ENCODE peak calls at places on chromosomes 5 and 9, in four cellular contexts. E is body of pancreas, A is endothelial cell, B is heart left ventricle. W is an unnamed sample.

GRCh38 chr5:55406292-55406691 is 98.5 kb downstream of the MTREX start:
- DNase-seq in E (no peak), A (no peak), B (no peak), W (no peak)

GRCh38 chr5:112186401-112186990 is 232.6 kb downstream of the EPB41L4A start:
- DNase-seq in E (no peak), A (peak; percentile 24), B (no peak), W (peak; percentile 43)

GRCh38 chr5:16659536-16659935 is 42.7 kb upstream of the RETREG1 start:
- DNase-seq in E (no peak), A (no peak), B (no peak), W (no peak)

GRCh38 chr9:68640421-68641089 is 64.5 kb upstream of the PIP5K1B start:
- DNase-seq in E (no peak), A (no peak), B (no peak), W (no peak)

GRCh38 chr5:107154598-107154997 is 516.1 kb downstream of the EFNA5 start:
- DNase-seq in E (no peak), A (no peak), B (no peak), W (no peak)

GRCh38 chr9:87140142-87140541 is 192.8 kb upstream of the GAS1 start:
- DNase-seq in E (no peak), A (no peak), B (no peak), W (no peak)

GRCh38 chr5:32531885-32532520 is 53.4 kb upstream of the SUB1 start:
- DNase-seq in E (no peak), A (no peak), B (no peak), W (peak; percentile 25)

GRCh38 chr9:34994429-34995287 is 5.1 kb downstream of the DNAJB5 start:
- DNase-seq in E (no peak), A (peak; percentile 57), B (no peak), W (peak; percentile 39)

GRCh38 chr9:13555516-13555915 is 276.0 kb upstream of the MPDZ start:
- DNase-seq in E (no peak), A (no peak), B (no peak), W (no peak)

GRCh38 chr9:38039090-38039906 is 29.7 kb downstream of the SHB start:
- DNase-seq in E (no peak), A (no peak), B (peak; percentile 54), W (no peak)

GRCh38 chr5:58235279-58235678 is 224.6 kb downstream of the PLK2 start:
- DNase-seq in E (peak; percentile 11), A (no peak), B (no peak), W (peak; percentile 25)

GRCh38 chr5:162786234-162786633 is 651.2 kb upstream of the CCNG1 start:
- DNase-seq in E (no peak), A (no peak), B (no peak), W (no peak)

GRCh38 chr5:127754259-127754658 is 51.1 kb downstream of the CCDC192 start:
- DNase-seq in E (peak; percentile 39), A (no peak), B (no peak), W (peak; percentile 25)

GRCh38 chr5:115289104-115289503 is 7.3 kb downstream of the CCDC112 start:
- DNase-seq in E (no peak), A (no peak), B (no peak), W (no peak)

GRCh38 chr5:109946610-109947009 is 256.9 kb downstream of the MAN2A1 start:
- DNase-seq in E (no peak), A (no peak), B (no peak), W (no peak)

GRCh38 chr5:74072646-74073045 is 446.6 kb downstream of the ARHGEF28 start:
- DNase-seq in E (no peak), A (no peak), B (no peak), W (no peak)

GRCh38 chr9:107312651-107313050 is 29.6 kb downstream of the RAD23B start:
- DNase-seq in E (no peak), A (no peak), B (peak; percentile 58), W (no peak)

GRCh38 chr5:132760043-132760420 is 12.8 kb downstream of the CCNI2 start:
- DNase-seq in E (no peak), A (peak; percentile 1), B (no peak), W (no peak)

GRCh38 chr5:89262030-89262429 is 379.0 kb upstream of the MEF2C start:
- DNase-seq in E (no peak), A (no peak), B (no peak), W (no peak)

GRCh38 chr9:109766351-109766750 is 13.6 kb upstream of the PALM2AKAP2 start:
- DNase-seq in E (no peak), A (no peak), B (no peak), W (no peak)

GRCh38 chr9:135103931-135104639 is 16.6 kb downstream of the OLFM1 start:
- DNase-seq in E (no peak), A (no peak), B (peak; percentile 56), W (no peak)

GRCh38 chr5:176675676-176676360 is 28.5 kb downstream of the TSPAN17 start:
- DNase-seq in E (no peak), A (peak; percentile 54), B (peak; percentile 44), W (peak; percentile 68)

GRCh38 chr9:89655990-89656657 is 51.3 kb downstream of the GADD45G start:
- DNase-seq in E (no peak), A (no peak), B (no peak), W (no peak)

GRCh38 chr5:133599044-133599443 is 13.3 kb downstream of the FSTL4 start:
- DNase-seq in E (no peak), A (no peak), B (no peak), W (no peak)

GRCh38 chr5:163379298-163380155 is 57.9 kb upstream of the CCNG1 start:
- DNase-seq in E (peak; percentile 29), A (no peak), B (no peak), W (peak; percentile 54)

GRCh38 chr5:142829821-142830220 is 59.6 kb downstream of the ARHGAP26 start:
- DNase-seq in E (no peak), A (no peak), B (no peak), W (no peak)

GRCh38 chr5:116658830-116659229 is 84.2 kb upstream of the SEMA6A start:
- DNase-seq in E (no peak), A (no peak), B (no peak), W (no peak)

GRCh38 chr5:124560370-124560769 is 186.1 kb downstream of the ZNF608 start:
- DNase-seq in E (no peak), A (no peak), B (no peak), W (no peak)
- TF ChIP-seq CTCF in E (no peak), A (no peak), B (no peak), W (no peak)

GRCh38 chr5:141513627-141514329 is 24.9 kb downstream of the PCDHGC5 start:
- DNase-seq in E (peak; percentile 73), A (peak; percentile 72), B (peak; percentile 84), W (no peak)
- TF ChIP-seq CTCF in E (no peak), A (no peak), B (no peak), W (no peak)

GRCh38 chr5:9617191-9617590 is 13.0 kb downstream of the TAS2R1 start:
- DNase-seq in E (no peak), A (no peak), B (no peak), W (no peak)

GRCh38 chr5:9619331-9620092 is 10.6 kb downstream of the TAS2R1 start:
- DNase-seq in E (no peak), A (no peak), B (no peak), W (no peak)

GRCh38 chr5:9613360-9613759 is 16.8 kb downstream of the TAS2R1 start:
- DNase-seq in E (no peak), A (no peak), B (no peak), W (no peak)

GRCh38 chr5:9621379-9621903 is 8.7 kb downstream of the TAS2R1 start:
- DNase-seq in E (no peak), A (no peak), B (no peak), W (no peak)

GRCh38 chr5:9617739-9618504 is 12.2 kb downstream of the TAS2R1 start:
- DNase-seq in E (no peak), A (no peak), B (no peak), W (no peak)
- TF ChIP-seq CTCF in E (no peak), A (no peak), B (peak; percentile 40), W (no peak)

GRCh38 chr5:179980767-179981166 is 73.1 kb upstream of the TBC1D9B start:
- DNase-seq in E (no peak), A (no peak), B (no peak), W (no peak)

GRCh38 chr5:179986328-179986727 is 78.6 kb upstream of the TBC1D9B start:
- DNase-seq in E (peak; percentile 31), A (no peak), B (no peak), W (no peak)
- TF ChIP-seq CTCF in E (peak; percentile 63), A (no peak), B (peak; percentile 42), W (no peak)

GRCh38 chr5:6450235-6450860 is 1.7 kb downstream of the UBE2QL1 start:
- DNase-seq in E (no peak), A (no peak), B (no peak), W (no peak)
- TF ChIP-seq CTCF in E (no peak), A (no peak), B (no peak), W (no peak)

W was measured in Calu3.